ENCODE peak calls at places on chromosomes 7 and 10, in six cellular contexts. A is HCT116, C is adrenal gland, H is HepG2, R is stomach, V is spleen. N is an unnamed sample. For H3K4me1, the result is how much of the 10 kb centered on the place peaks cover.

GRCh38 chr7:41582116-41582515 is 120.8 kb downstream of the INHBA start:
- DNase-seq in H (no peak), A (no peak), V (no peak), C (no peak), R (no peak), N (no peak)

GRCh38 chr7:154864531-154864908 is 138.4 kb downstream of the PAXIP1 start:
- DNase-seq in H (no peak), V (no peak), R (no peak), C (no peak), A (no peak), N (no peak)

GRCh38 chr10:60942604-60943269 is 1.2 kb downstream of the RHOBTB1 start:
- DNase-seq in R (peak), H (no peak), C (peak), V (peak), A (no peak), N (peak)

GRCh38 chr7:46764100-46764941 is 817.6 kb downstream of the TNS3 start:
- DNase-seq in A (peak), R (peak), H (no peak), C (peak), V (no peak), N (no peak)

GRCh38 chr10:47013469-47014169 is 102.4 kb downstream of the PTPN20 start:
- DNase-seq in V (no peak), A (no peak), H (no peak), C (no peak), R (no peak), N (no peak)

GRCh38 chr10:106636781-106637491 is 527.6 kb downstream of the SORCS1 start:
- DNase-seq in V (no peak), C (no peak), H (no peak), A (no peak), R (no peak), N (no peak)

GRCh38 chr7:117219485-117219884 is 103.4 kb downstream of the WNT2 start:
- DNase-seq in R (no peak), V (no peak), A (no peak), H (no peak), C (no peak), N (no peak)

GRCh38 chr7:133313575-133313974 is 60.7 kb downstream of the EXOC4 start:
- DNase-seq in C (no peak), A (no peak), V (no peak), R (no peak), H (no peak), N (no peak)

GRCh38 chr10:75179657-75180177 is 30.9 kb upstream of the VDAC2 start:
- DNase-seq in A (no peak), C (no peak), V (no peak), R (no peak), H (no peak), N (no peak)

GRCh38 chr10:47383254-47384147 is 592 bp downstream of the ZNF488 start:
- DNase-seq in H (no peak), C (no peak), A (no peak), V (no peak), R (peak), N (no peak)

GRCh38 chr10:112728997-112729396 is 221.1 kb upstream of the TCF7L2 start:
- DNase-seq in R (no peak), A (no peak), V (no peak), C (no peak), H (no peak), N (no peak)

GRCh38 chr10:42990016-42990720 is 86.7 kb upstream of the RET start:
- DNase-seq in A (no peak), C (no peak), V (peak), H (no peak), R (no peak), N (peak)

GRCh38 chr10:97444212-97444611 is 1.6 kb downstream of the EXOSC1 start:
- DNase-seq in H (no peak), R (no peak), A (no peak), C (no peak), V (no peak), N (no peak)

GRCh38 chr7:152076324-152076821 is 50.9 kb downstream of the GALNT11 start:
- DNase-seq in C (peak), H (peak), V (no peak), R (peak), A (peak), N (peak)

GRCh38 chr7:41116337-41116736 is 586.6 kb downstream of the INHBA start:
- DNase-seq in R (no peak), A (no peak), H (no peak), C (no peak), V (no peak), N (no peak)

GRCh38 chr7:90999989-91000979 is 263.9 kb upstream of the FZD1 start:
- DNase-seq in C (no peak), V (no peak), H (no peak), A (no peak), R (no peak), N (no peak)

GRCh38 chr10:127535802-127536515 is 13.2 kb upstream of the NPS start:
- DNase-seq in V (no peak), R (no peak), C (no peak), A (no peak), H (no peak), N (no peak)

GRCh38 chr10:127532193-127532592 is 16.9 kb upstream of the NPS start:
- DNase-seq in C (no peak), R (no peak), A (no peak), V (no peak), H (no peak), N (no peak)

GRCh38 chr10:127534511-127534910 is 14.6 kb upstream of the NPS start:
- DNase-seq in H (no peak), C (no peak), R (no peak), V (no peak), A (no peak), N (no peak)

GRCh38 chr10:127532659-127533058 is 16.4 kb upstream of the NPS start:
- DNase-seq in A (no peak), V (no peak), C (no peak), R (no peak), H (no peak), N (no peak)

DNA sequence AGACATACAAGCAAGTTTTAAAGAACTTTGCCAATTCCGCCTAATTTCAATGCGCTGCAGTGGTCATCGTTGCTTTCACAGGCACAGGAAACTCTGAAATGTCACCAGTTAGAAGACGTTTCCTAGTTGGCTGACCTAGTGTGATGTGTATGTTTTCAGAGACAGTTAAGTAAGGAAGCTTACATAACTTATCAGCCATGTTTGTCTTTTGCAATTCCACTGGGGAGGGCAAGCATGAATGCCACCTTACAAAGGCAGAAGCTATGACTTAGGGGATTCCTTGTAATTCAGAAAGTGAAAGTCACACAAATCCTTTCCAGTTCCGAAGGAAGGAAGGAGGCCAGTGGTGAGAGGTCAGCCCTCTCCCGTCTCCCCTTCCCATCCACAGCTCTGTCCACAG is 15.0 kb upstream of the NPS start:
- DNase-seq in H (no peak), C (no peak), V (no peak), A (no peak), R (no peak), N (no peak)
- H3K4me1 ChIP-seq in H (under half), C (under half), V (under half), A (under half), R (under half), N (under half)

GRCh38 chr7:291302-292092 is 1.5 kb downstream of the FOXL3 start:
- DNase-seq in C (no peak), R (no peak), A (no peak), H (no peak), V (peak), N (no peak)
- TF ChIP-seq POLR2A in C (no peak), R (no peak), A (no peak), H (no peak), V (no peak), N (no peak)

GRCh38 chr10:124650263-124650662 is 93.9 kb downstream of the FAM53B start:
- DNase-seq in H (no peak), C (no peak), A (no peak), V (peak), R (no peak), N (no peak)

GRCh38 chr10:124650820-124651401 is 93.3 kb downstream of the FAM53B start:
- DNase-seq in A (no peak), H (no peak), V (peak), R (no peak), C (no peak), N (no peak)

GRCh38 chr10:124652701-124653100 is 91.5 kb downstream of the FAM53B start:
- DNase-seq in A (no peak), C (no peak), V (peak), H (no peak), R (no peak), N (no peak)

GRCh38 chr10:124652200-124652599 is 92.0 kb downstream of the FAM53B start:
- DNase-seq in R (no peak), V (peak), C (no peak), A (no peak), H (no peak), N (no peak)

GRCh38 chr10:124651402-124651887 is 92.7 kb downstream of the FAM53B start:
- DNase-seq in C (no peak), R (no peak), V (peak), A (no peak), H (peak), N (peak)
- H3K4me1 ChIP-seq in C (under half), R (under half), V (half or more), A (under half), H (under half), N (half or more)

DNA sequence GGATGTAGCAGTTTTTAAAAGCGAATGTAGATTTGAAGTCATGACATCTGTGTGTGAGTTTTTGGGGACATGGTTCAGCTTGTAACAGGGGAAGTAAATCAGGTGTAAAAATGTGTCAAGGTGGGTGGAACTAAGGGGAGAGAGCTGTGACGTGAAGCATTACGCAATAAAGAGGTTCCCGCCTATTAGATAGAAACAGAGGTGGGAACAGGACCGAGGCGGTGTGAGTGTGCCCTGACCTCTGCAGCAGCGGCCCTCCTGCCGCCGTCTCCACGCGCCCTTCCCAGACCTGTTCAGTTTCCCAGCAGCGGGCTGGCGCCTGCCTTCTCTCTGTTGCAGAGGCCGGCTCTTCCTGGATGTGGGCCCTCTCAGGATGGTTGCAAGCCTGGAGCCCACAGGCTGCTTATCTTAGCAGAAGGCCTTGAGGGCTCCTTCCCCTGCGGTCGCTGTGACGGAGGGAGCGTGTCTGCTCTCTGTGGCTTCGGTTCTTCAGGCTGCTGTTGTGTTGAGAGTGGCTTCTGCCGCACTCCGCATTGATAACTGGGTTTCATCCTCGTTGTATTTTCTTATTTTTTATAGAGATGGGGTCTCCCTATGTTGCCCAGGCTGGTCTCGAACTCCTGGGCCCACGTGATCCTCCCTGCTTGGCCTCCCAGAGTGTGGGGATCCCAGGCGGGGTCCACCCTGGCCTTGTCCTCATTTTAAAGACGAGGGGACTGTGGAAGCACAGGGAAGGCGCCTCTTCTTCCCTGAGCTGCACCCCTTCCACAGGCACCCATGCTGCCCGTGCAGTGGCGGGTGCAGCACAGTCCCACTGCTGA is 65.0 kb downstream of the DNAJB6 start:
- DNase-seq in H (no peak), V (peak), A (no peak), R (no peak), C (no peak), N (no peak)
- TF ChIP-seq POLR2A in H (no peak), V (no peak), A (no peak), R (no peak), C (no peak), N (no peak)

DNA sequence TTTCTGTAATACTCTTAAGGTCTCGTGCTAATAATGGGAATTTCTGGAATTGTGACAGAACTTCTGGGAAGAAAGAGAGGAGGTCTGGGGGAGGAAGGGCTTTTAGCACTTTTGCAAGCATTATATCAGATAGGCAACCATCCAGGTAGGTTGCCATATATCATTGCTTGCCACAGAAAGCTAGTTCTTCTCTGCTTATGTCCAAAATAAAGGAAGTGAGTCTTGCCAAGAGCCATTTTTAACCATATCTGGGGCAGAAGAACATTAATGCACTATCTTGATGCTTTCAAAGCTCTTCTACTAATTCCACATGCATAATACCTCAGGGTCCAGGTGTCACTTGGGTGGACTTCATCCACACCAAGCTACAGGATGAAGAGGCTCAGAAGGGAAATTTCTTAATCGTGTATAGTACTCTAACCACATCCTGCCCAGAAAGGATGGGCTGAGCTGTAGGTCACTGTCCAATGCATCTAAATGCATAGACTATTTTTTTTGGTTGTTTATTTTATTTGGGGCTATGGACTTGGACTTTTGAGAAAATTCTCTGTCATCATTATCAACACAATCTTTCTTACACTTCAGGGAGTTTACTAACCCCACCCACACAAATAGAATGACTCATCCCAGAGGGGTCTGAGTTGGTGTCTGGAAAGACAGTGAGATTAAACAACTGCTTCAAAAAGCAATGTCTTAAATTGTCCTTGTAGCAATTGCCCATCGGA is 68.9 kb upstream of the ADO start:
- DNase-seq in H (no peak), V (no peak), C (no peak), R (no peak), A (no peak), N (no peak)
- H3K4me1 ChIP-seq in H (under half), V (under half), C (under half), R (under half), A (under half), N (under half)

GRCh38 chr7:139340037-139340807 is 915 bp upstream of the FMC1 start:
- DNase-seq in H (peak), V (peak), A (peak), R (peak), C (peak), N (peak)
- TF ChIP-seq POLR2A in H (peak), V (peak), A (no peak), R (no peak), C (no peak), N (peak)

DNA sequence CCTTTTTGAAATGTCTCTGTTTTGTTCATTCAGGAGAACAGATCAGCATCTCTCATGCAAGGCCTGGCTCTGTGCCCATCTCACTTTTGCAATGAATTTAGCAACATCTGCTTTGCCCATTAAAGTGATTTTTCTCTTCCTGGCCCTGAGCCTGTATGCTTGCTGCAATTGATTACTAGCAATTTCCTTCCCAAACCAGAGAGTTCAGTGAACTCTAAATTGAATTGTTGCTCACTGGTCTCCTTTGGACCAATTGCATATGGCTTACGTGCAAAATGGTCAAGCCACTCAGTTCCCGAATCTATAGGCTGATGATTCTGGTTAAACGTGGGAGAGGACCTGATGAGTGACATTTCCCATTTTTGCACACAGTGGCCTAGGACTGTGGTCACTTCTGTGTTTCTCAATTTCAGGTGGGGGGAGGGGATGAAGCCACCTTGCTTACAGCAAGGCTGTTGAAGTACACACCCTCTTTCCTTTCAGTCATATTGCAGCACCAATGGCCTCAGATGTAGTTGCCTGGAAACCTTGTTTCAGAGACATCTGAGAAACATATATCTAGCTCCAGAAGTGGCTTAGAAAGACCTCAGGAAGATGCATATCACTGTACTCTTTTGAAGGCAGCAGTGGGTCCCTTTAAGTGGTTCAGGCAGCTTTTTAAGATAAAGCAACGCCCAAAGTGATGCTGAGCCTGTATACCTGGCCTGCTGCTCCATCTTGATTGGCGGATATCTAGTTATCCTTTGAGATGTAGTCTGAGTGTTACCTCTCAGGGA is 201.4 kb downstream of the PTEN start:
- DNase-seq in R (peak), H (no peak), A (no peak), V (peak), C (peak), N (no peak)
- H3K4me1 ChIP-seq in R (under half), H (under half), A (under half), V (half or more), C (under half), N (under half)

DNA sequence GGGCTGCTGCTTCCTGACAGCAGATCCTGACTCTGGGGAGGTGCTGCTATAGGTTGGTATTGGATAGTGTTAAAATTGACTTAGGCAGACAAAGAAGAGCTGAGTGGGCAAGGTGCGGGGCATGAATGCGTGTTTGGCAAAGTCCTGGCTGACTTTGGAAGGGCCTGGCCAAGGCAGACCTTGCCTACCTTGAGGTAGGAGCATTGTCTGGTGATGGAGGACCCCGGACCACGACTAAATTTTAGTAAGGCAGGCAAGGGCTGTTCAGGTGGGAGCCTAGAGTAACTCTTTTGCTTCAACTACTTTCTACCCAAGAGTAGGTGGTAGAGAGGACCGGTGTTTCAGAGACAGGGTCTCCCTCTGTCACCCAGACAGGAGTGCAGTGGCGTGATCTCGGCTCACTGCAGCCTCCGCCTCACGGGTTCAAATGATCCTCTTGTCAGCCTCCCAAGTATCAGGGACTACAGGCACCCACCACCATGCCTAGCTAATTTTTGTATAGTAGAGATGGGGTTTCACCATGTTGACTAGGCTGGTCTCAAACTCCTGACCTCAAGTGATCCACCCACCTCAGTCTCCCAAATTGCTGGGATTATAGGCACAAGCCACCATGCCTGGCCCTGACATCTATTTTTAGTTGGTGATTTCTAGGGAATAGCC is 12.2 kb upstream of the LAT2 start:
- DNase-seq in A (no peak), V (no peak), R (no peak), C (peak), H (no peak), N (peak)
- TF ChIP-seq POLR2A in A (no peak), V (no peak), R (no peak), C (no peak), H (peak), N (no peak)

GRCh38 chr7:1650363-1651030 is 19.6 kb upstream of the ELFN1 start:
- DNase-seq in R (no peak), V (no peak), H (no peak), A (no peak), C (no peak), N (peak)
- H3K4me1 ChIP-seq in R (under half), V (under half), H (under half), A (under half), C (under half), N (under half)